ENCODE peak calls at places on chromosomes 1 and 21, in seven cellular contexts. A is GM13977, F is A549, O is tibial artery, X is HFF-Myc, D is fibroblast of lung, E is Calu3. N is an unnamed sample.
A peak's percentile ranks its signal among the peaks of the same experiment; 100 is the strongest.

GRCh38 chr1:101618900-101619299 is 377.8 kb downstream of the OLFM3 start:
- DNase-seq in E (no peak), F (no peak), A (no peak), O (no peak), X (no peak), D (no peak), N (no peak)

GRCh38 chr1:201538618-201539551 is at the start of gene NAV1:
- DNase-seq in O (peak; percentile 91), D (peak; percentile 85), E (peak; percentile 67), X (no peak), F (peak; percentile 52), A (no peak), N (peak; percentile 83)

GRCh38 chr1:114224196-114224907 is 70.7 kb upstream of the SYT6 start:
- DNase-seq in O (no peak), X (no peak), F (no peak), D (no peak), A (no peak), E (no peak), N (no peak)

GRCh38 chr1:192462630-192463029 is 112.9 kb upstream of the RGS1 start:
- DNase-seq in F (no peak), E (no peak), O (no peak), A (no peak), X (no peak), D (no peak), N (no peak)

GRCh38 chr1:200479816-200480215 is 70.0 kb upstream of the ZNF281 start:
- DNase-seq in D (no peak), F (no peak), X (no peak), A (no peak), E (no peak), O (no peak), N (no peak)

GRCh38 chr21:17119466-17120297 is 393.2 kb upstream of the CXADR start:
- DNase-seq in E (no peak), X (no peak), A (no peak), O (no peak), D (no peak), F (no peak), N (no peak)

GRCh38 chr1:24411963-24412362 is 1.6 kb downstream of the STPG1 start:
- DNase-seq in X (no peak), E (no peak), F (no peak), D (peak; percentile 47), O (no peak), A (no peak), N (no peak)

GRCh38 chr1:97192872-97193572 is 471.4 kb downstream of the PTBP2 start:
- DNase-seq in O (no peak), X (peak; percentile 76), E (peak; percentile 50), F (peak; percentile 53), A (no peak), D (peak; percentile 98), N (no peak)

GRCh38 chr21:35343046-35343816 is 294.1 kb upstream of the RUNX1 start:
- DNase-seq in E (no peak), A (peak; percentile 14), D (peak; percentile 56), F (no peak), X (no peak), O (no peak), N (no peak)

GRCh38 chr1:58162952-58163550 is 383.5 kb downstream of the OMA1 start:
- DNase-seq in F (peak; percentile 46), D (peak; percentile 62), A (no peak), X (peak; percentile 50), E (peak; percentile 81), O (no peak), N (peak; percentile 75)

GRCh38 chr21:25689226-25689625 is 45.5 kb downstream of the ATP5PF start:
- DNase-seq in F (no peak), X (no peak), O (no peak), A (no peak), D (peak; percentile 25), E (no peak), N (no peak)

GRCh38 chr1:87603636-87604035 is 275.0 kb downstream of the LMO4 start:
- DNase-seq in E (no peak), O (no peak), A (no peak), X (no peak), F (no peak), D (no peak), N (no peak)

GRCh38 chr1:235791532-235792060 is 75.1 kb downstream of the LYST start:
- DNase-seq in A (no peak), F (no peak), O (no peak), E (peak; percentile 11), X (no peak), D (no peak), N (no peak)

DNA sequence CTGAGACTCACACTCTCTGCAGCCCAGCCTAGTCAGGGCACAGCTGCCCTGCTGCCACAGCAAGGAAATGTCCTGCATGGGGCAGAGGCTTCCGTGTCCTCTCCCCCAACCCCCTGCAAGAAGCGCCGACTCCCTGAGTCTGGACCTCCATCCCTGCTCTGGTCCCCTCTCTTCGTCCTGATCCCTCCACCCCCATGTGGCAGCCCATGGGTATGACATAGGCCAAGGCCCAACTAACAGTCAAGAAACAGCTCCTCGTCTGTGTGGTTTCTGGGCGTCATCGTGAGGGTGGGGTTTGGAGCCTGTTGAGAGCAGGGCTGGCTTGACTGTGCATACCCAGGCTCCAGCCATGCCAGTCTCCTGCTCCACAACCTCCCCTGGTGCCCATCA is 19.5 kb downstream of the FAAH start:
- DNase-seq in A (peak; percentile 48), O (no peak), D (no peak), X (no peak), F (no peak), E (peak; percentile 22), N (peak; percentile 63)
- TF ChIP-seq CTCF in A (no peak), O (no peak), D (peak; percentile 39), X (peak; percentile 40), F (no peak), E (peak; percentile 44), N (peak; percentile 63)

DNA sequence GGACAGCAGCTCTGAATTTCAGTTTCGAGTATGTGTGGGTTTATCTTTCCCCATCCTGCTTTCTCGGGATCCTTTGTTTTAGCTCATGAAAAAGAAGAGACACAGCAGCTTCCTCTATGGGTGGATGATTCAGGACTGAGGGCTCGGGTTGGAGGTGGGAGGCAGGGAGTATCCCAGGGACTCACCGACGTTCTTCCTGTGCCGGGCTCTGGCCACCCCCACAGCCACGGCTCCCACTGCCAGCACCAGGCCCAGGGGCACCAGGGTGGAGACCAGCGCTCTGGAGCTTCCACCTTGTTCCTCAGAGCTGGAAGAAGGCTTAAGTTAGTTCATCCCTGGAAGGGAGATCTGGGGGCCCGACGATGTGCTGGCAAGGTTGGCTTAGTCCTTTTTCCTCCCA is 10.5 kb upstream of the FCMR start:
- DNase-seq in F (no peak), E (no peak), D (no peak), X (no peak), A (no peak), O (no peak), N (no peak)
- TF ChIP-seq CTCF in F (no peak), E (no peak), D (no peak), X (no peak), A (no peak), O (no peak), N (no peak)

GRCh38 chr1:184389446-184389845 is 2.6 kb downstream of the C1orf21 start:
- DNase-seq in D (peak; percentile 39), A (no peak), F (no peak), X (no peak), O (no peak), E (no peak), N (no peak)
- TF ChIP-seq CTCF in D (no peak), A (no peak), F (no peak), X (no peak), O (no peak), E (no peak), N (no peak)

GRCh38 chr1:95701450-95702173 is 467.6 kb downstream of the RWDD3 start:
- DNase-seq in F (no peak), D (no peak), X (no peak), O (peak; percentile 57), A (no peak), E (no peak), N (no peak)
- TF ChIP-seq CTCF in F (no peak), D (no peak), X (no peak), O (no peak), A (no peak), E (no peak), N (no peak)

GRCh38 chr1:211534545-211535291 is 42.8 kb upstream of the RD3 start:
- DNase-seq in D (no peak), F (no peak), E (no peak), A (no peak), X (no peak), O (no peak), N (no peak)
- TF ChIP-seq CTCF in D (no peak), F (no peak), E (no peak), A (no peak), X (no peak), O (no peak), N (no peak)

GRCh38 chr1:70134148-70134547 is 71.2 kb downstream of the LRRC40 start:
- DNase-seq in F (no peak), E (no peak), X (no peak), O (no peak), D (no peak), A (no peak), N (no peak)
- TF ChIP-seq CTCF in F (no peak), E (no peak), X (no peak), O (no peak), D (no peak), A (no peak), N (no peak)

GRCh38 chr21:29338256-29338655 is 39.5 kb downstream of the BACH1 start:
- DNase-seq in O (no peak), X (no peak), F (no peak), D (no peak), E (no peak), A (no peak), N (no peak)

GRCh38 chr21:29343517-29343916 is 44.8 kb downstream of the BACH1 start:
- DNase-seq in D (peak; percentile 96), O (no peak), F (no peak), X (no peak), E (no peak), A (no peak), N (no peak)

GRCh38 chr21:29346281-29346680 is 47.6 kb downstream of the BACH1 start:
- DNase-seq in O (no peak), E (no peak), D (no peak), A (no peak), F (no peak), X (no peak), N (no peak)

GRCh38 chr21:29340228-29340627 is 41.5 kb downstream of the BACH1 start:
- DNase-seq in A (no peak), O (no peak), F (no peak), D (no peak), X (no peak), E (no peak), N (no peak)

GRCh38 chr21:29342394-29342957 is 43.8 kb downstream of the BACH1 start:
- DNase-seq in F (peak; percentile 11), A (peak; percentile 38), D (peak; percentile 99), X (peak; percentile 72), O (peak; percentile 86), E (no peak), N (no peak)
- TF ChIP-seq CTCF in F (no peak), A (peak; percentile 16), D (peak; percentile 23), X (no peak), O (no peak), E (no peak), N (no peak)

N was measured in endothelial cell.